ENCODE peak calls at places on chromosomes 2 and 18, in four cellular contexts. H is stomach, S is A549, W is HCT116. Q is an unnamed sample.

GRCh38 chr2:85642725-85643124 is 25.3 kb downstream of the SFTPB start:
- DNase-seq in H (no peak), S (no peak), W (no peak), Q (no peak)

GRCh38 chr2:237980087-237980486 is 13.3 kb downstream of the UBE2F start:
- DNase-seq in H (no peak), S (no peak), W (no peak), Q (no peak)

GRCh38 chr2:215277942-215278341 is 33.9 kb upstream of the ATIC start:
- DNase-seq in H (no peak), S (peak; percentile 57), W (no peak), Q (no peak)

GRCh38 chr2:229417906-229418305 is 146.8 kb upstream of the PID1 start:
- DNase-seq in H (no peak), S (no peak), W (no peak), Q (no peak)

GRCh38 chr2:54591551-54591950 is 131.9 kb upstream of the EML6 start:
- DNase-seq in H (no peak), S (no peak), W (no peak), Q (no peak)

GRCh38 chr2:27705851-27706622 is 42.3 kb downstream of the SLC4A1AP start:
- DNase-seq in H (peak; percentile 86), S (peak; percentile 98), W (peak; percentile 80), Q (peak; percentile 94)

GRCh38 chr2:215693269-215693998 is 257.6 kb upstream of the FN1 start:
- DNase-seq in H (no peak), S (peak; percentile 45), W (no peak), Q (no peak)

GRCh38 chr2:148979919-148980277 is 58.6 kb upstream of the LYPD6B start:
- DNase-seq in H (no peak), S (no peak), W (no peak), Q (no peak)

GRCh38 chr18:34624551-34624950 is 85.5 kb upstream of the DTNA start:
- DNase-seq in H (no peak), S (no peak), W (no peak), Q (no peak)

GRCh38 chr2:55048514-55048924 is 1.7 kb downstream of the RTN4 start:
- DNase-seq in H (no peak), S (peak; percentile 71), W (peak; percentile 27), Q (no peak)

GRCh38 chr2:203830294-203831055 is 37.1 kb upstream of the CTLA4 start:
- DNase-seq in H (no peak), S (no peak), W (no peak), Q (peak; percentile 68)

GRCh38 chr2:121171625-121172119 is 113.3 kb downstream of the TFCP2L1 start:
- DNase-seq in H (peak; percentile 31), S (no peak), W (no peak), Q (no peak)

GRCh38 chr2:189312643-189313042 is 128.6 kb upstream of the WDR75 start:
- DNase-seq in H (no peak), S (no peak), W (no peak), Q (no peak)

GRCh38 chr18:34707670-34708069 is 2.4 kb upstream of the DTNA start:
- DNase-seq in H (no peak), S (peak; percentile 35), W (peak; percentile 70), Q (no peak)

GRCh38 chr2:17979707-17980106 is 101.2 kb downstream of the KCNS3 start:
- DNase-seq in H (no peak), S (no peak), W (no peak), Q (peak; percentile 42)

GRCh38 chr18:46343940-46344372 is 239.8 kb downstream of the HAUS1 start:
- DNase-seq in H (no peak), S (no peak), W (no peak), Q (no peak)

GRCh38 chr2:142088058-142088568 is 42.7 kb downstream of the LRP1B start:
- DNase-seq in H (no peak), S (no peak), W (no peak), Q (no peak)

GRCh38 chr2:88538362-88538917 is 85.9 kb upstream of the FOXI3 start:
- DNase-seq in H (no peak), S (no peak), W (no peak), Q (no peak)

GRCh38 chr18:46051731-46052461 is 20.2 kb downstream of the PSTPIP2 start:
- DNase-seq in H (peak; percentile 53), S (peak; percentile 37), W (no peak), Q (no peak)

GRCh38 chr18:49491534-49491856 is 4.5 kb upstream of the C18orf32 start:
- DNase-seq in H (no peak), S (no peak), W (no peak), Q (no peak)

GRCh38 chr2:194819367-194819766 is 837.7 kb upstream of the SLC39A10 start:
- DNase-seq in H (no peak), S (no peak), W (no peak), Q (no peak)

GRCh38 chr2:205763708-205764501 is 81.6 kb downstream of the NRP2 start:
- DNase-seq in H (peak; percentile 50), S (peak; percentile 67), W (no peak), Q (no peak)

GRCh38 chr2:42827647-42828486 is 35.5 kb upstream of the HAAO start:
- DNase-seq in H (peak; percentile 93), S (peak; percentile 86), W (peak; percentile 72), Q (peak; percentile 96)

GRCh38 chr18:69387181-69387580 is 13.5 kb upstream of the DOK6 start:
- DNase-seq in H (no peak), S (no peak), W (no peak), Q (no peak)

GRCh38 chr18:13676499-13676898 is 49.9 kb downstream of the FAM210A start:
- DNase-seq in H (no peak), S (no peak), W (no peak), Q (no peak)

GRCh38 chr2:109601693-109602250 is 12.0 kb downstream of the SEPTIN10 start:
- DNase-seq in H (no peak), S (no peak), W (no peak), Q (no peak)

GRCh38 chr18:9495465-9495864 is 20.2 kb downstream of the RALBP1 start:
- DNase-seq in H (no peak), S (no peak), W (no peak), Q (no peak)

GRCh38 chr2:178328037-178328436 is 122.9 kb downstream of the PRKRA start:
- DNase-seq in H (no peak), S (no peak), W (no peak), Q (no peak)

GRCh38 chr2:8677646-8678592 is 3.9 kb upstream of the ID2 start:
- DNase-seq in H (peak; percentile 43), S (peak; percentile 70), W (peak; percentile 34), Q (no peak)

GRCh38 chr2:1795261-1795828 is 51.0 kb upstream of the PXDN start:
- DNase-seq in H (no peak), S (no peak), W (no peak), Q (no peak)

GRCh38 chr2:47067788-47068407 is 87.2 kb downstream of the STPG4 start:
- DNase-seq in H (no peak), S (no peak), W (no peak), Q (no peak)

GRCh38 chr2:133680399-133681044 is 112.3 kb upstream of the NCKAP5 start:
- DNase-seq in H (no peak), S (no peak), W (no peak), Q (no peak)

GRCh38 chr18:1075310-1075709 is 170.6 kb downstream of the ADCYAP1 start:
- DNase-seq in H (no peak), S (no peak), W (no peak), Q (no peak)

GRCh38 chr2:8009010-8009597 is 672.8 kb upstream of the ID2 start:
- DNase-seq in H (no peak), S (no peak), W (no peak), Q (no peak)

GRCh38 chr2:219253753-219254589 is at the start of gene TUBA4A:
- DNase-seq in H (peak; percentile 94), S (peak; percentile 81), W (peak; percentile 49), Q (peak; percentile 93)

GRCh38 chr2:105144128-105144940 is 97.2 kb upstream of the GPR45 start:
- DNase-seq in H (no peak), S (no peak), W (no peak), Q (peak; percentile 42)

GRCh38 chr2:44242929-44243328 is 32.4 kb upstream of the SLC3A1 start:
- DNase-seq in H (no peak), S (no peak), W (no peak), Q (no peak)

GRCh38 chr2:44233450-44234128 is 41.7 kb upstream of the SLC3A1 start:
- DNase-seq in H (no peak), S (peak; percentile 83), W (no peak), Q (no peak)

GRCh38 chr2:44237221-44237620 is 38.1 kb upstream of the SLC3A1 start:
- DNase-seq in H (no peak), S (no peak), W (no peak), Q (no peak)
- H3K4me3 ChIP-seq in H (no peak overlapping the region), S (no peak overlapping the region), W (no peak overlapping the region), Q (no peak overlapping the region)

GRCh38 chr2:176001903-176002683 is at the start of gene LNPK:
- DNase-seq in H (peak; percentile 94), S (peak; percentile 86), W (peak; percentile 55), Q (peak; percentile 98)
- TF ChIP-seq POLR2A in H (no peak), S (peak; percentile 67), W (peak; percentile 77), Q (peak; percentile 64)

GRCh38 chr2:172084484-172084733 is 898 bp upstream of the DLX1 start:
- DNase-seq in H (no peak), S (no peak), W (no peak), Q (no peak)
- H3K4me3 ChIP-seq in H (peak overlapping the region; percentile 33), S (peak overlapping the region; percentile 79), W (peak overlapping the region; percentile 61), Q (peak overlapping the region; percentile 49)

GRCh38 chr2:100321181-100321880 is 970 bp downstream of the LONRF2 start:
- DNase-seq in H (peak; percentile 55), S (peak; percentile 77), W (no peak), Q (no peak)
- TF ChIP-seq POLR2A in H (no peak), S (peak; percentile 66), W (no peak), Q (no peak)

DNA sequence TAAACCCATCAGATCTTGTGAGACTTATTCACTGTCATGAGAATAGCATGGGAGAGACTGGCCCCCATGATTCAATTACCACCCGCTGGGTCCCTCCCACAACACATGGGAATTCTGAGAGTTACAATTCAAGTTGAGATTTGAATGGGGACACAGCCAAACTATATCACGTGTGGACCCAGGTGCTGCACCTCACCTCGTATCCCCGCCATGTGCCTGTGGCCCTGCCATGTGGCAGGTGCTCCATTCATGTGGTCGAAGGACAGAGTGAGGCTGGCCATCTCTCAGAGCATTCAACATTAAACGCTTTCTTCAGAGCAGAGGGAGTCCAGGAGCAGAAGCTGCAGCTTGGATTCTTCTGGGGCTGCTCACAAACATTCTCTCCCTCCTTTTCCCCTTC is 32.3 kb downstream of the MROH2A start:
- DNase-seq in H (peak; percentile 5), S (no peak), W (no peak), Q (no peak)
- H3K4me3 ChIP-seq in H (no peak overlapping the region), S (no peak overlapping the region), W (no peak overlapping the region), Q (no peak overlapping the region)

Q was measured in esophagus muscularis mucosa.